ENCODE peak calls at places on chromosomes 1 and 21, in five cellular contexts. Y is cardiac muscle cell; E is adrenal gland; U is lower lobe of right lung; I is CD8-positive, alpha-beta T cell. Z is an unnamed sample. For H3K36me3 and H3K9me3, the result is how much of the 10 kb centered on the place peaks cover.

GRCh38 chr1:26388791-26389445 is 16.4 kb upstream of the ZNF683 start:
- DNase-seq in I (no peak), E (no peak), Y (no peak), U (no peak), Z (no peak)

GRCh38 chr1:14930224-14930965 is 223.2 kb upstream of the TMEM51 start:
- DNase-seq in U (no peak), Y (no peak), I (no peak), E (no peak), Z (peak)

GRCh38 chr1:207948536-207949250 is 37.8 kb upstream of the CD34 start:
- DNase-seq in E (no peak), Y (no peak), U (no peak), I (no peak), Z (no peak)

GRCh38 chr1:204577794-204578478 is 61.7 kb downstream of the MDM4 start:
- DNase-seq in E (no peak), I (no peak), U (no peak), Y (no peak), Z (no peak)

GRCh38 chr1:180027949-180028445 is 73.4 kb downstream of the CEP350 start:
- DNase-seq in Y (peak), U (no peak), E (no peak), I (no peak), Z (no peak)

GRCh38 chr1:6248798-6249731 is 5.1 kb downstream of the HES3 start:
- DNase-seq in I (no peak), E (no peak), U (no peak), Y (peak), Z (no peak)

GRCh38 chr1:117059334-117059677 is 820 bp upstream of the TTF2 start:
- DNase-seq in U (peak), E (peak), I (peak), Y (no peak), Z (peak)

GRCh38 chr21:14864211-14865021 is 200.4 kb downstream of the NRIP1 start:
- DNase-seq in Y (peak), U (peak), I (no peak), E (peak), Z (peak)

GRCh38 chr21:33655591-33656221 is 13.4 kb downstream of the ITSN1 start:
- DNase-seq in Y (peak), E (peak), U (no peak), I (no peak), Z (peak)

GRCh38 chr1:114505148-114505561 is 5.8 kb downstream of the TRIM33 start:
- DNase-seq in E (no peak), U (no peak), I (no peak), Y (no peak), Z (no peak)

GRCh38 chr1:15261155-15262002 is 14.4 kb downstream of the FHAD1 start:
- DNase-seq in U (peak), E (peak), I (no peak), Y (peak), Z (no peak)

GRCh38 chr1:42690477-42691156 is 8.4 kb downstream of the YBX1 start:
- DNase-seq in Y (peak), U (no peak), I (no peak), E (no peak), Z (no peak)

GRCh38 chr1:226786550-226786949 is 47.5 kb upstream of the ITPKB start:
- DNase-seq in I (no peak), U (no peak), E (no peak), Y (no peak), Z (no peak)

GRCh38 chr21:22223385-22223784 is 1225.2 kb downstream of the NCAM2 start:
- DNase-seq in I (no peak), E (no peak), U (no peak), Y (peak), Z (no peak)

GRCh38 chr1:7885513-7886298 is 32.8 kb upstream of the UTS2 start:
- DNase-seq in U (peak), I (no peak), Y (no peak), E (no peak), Z (peak)

GRCh38 chr1:245094954-245095353 is 59.8 kb upstream of the KIF26B start:
- DNase-seq in U (no peak), E (peak), I (no peak), Y (no peak), Z (no peak)

GRCh38 chr1:31637915-31638673 is 6.6 kb downstream of the PEF1 start:
- DNase-seq in U (no peak), E (no peak), I (no peak), Y (no peak), Z (no peak)

GRCh38 chr1:232477728-232478127 is 152.2 kb downstream of the SIPA1L2 start:
- DNase-seq in E (peak), U (no peak), Y (peak), I (no peak), Z (peak)

GRCh38 chr1:220918285-220918951 is 39.2 kb downstream of the HLX start:
- DNase-seq in I (no peak), E (no peak), Y (no peak), U (no peak), Z (no peak)

GRCh38 chr1:43008106-43008424 is 49.4 kb upstream of the SLC2A1 start:
- DNase-seq in U (no peak), I (no peak), E (no peak), Y (no peak), Z (no peak)

GRCh38 chr1:245735831-245736530 is 581.2 kb downstream of the KIF26B start:
- DNase-seq in U (no peak), I (no peak), E (no peak), Y (peak), Z (no peak)

GRCh38 chr1:91572044-91572443 is 71.4 kb downstream of the CDC7 start:
- DNase-seq in U (no peak), Y (no peak), I (no peak), E (peak), Z (no peak)

GRCh38 chr1:151314137-151314875 is 12.9 kb downstream of the PI4KB start:
- DNase-seq in U (peak), I (no peak), Y (peak), E (peak), Z (peak)

GRCh38 chr1:28147264-28148094 is 29.0 kb downstream of the PTAFR start:
- DNase-seq in I (no peak), U (no peak), Y (no peak), E (no peak), Z (no peak)

GRCh38 chr1:200774735-200775449 is 36.2 kb downstream of the CAMSAP2 start:
- DNase-seq in Y (peak), U (no peak), I (no peak), E (no peak), Z (no peak)

GRCh38 chr1:14725641-14726213 is 127.2 kb downstream of the KAZN start:
- DNase-seq in Y (no peak), U (no peak), I (no peak), E (no peak), Z (no peak)

GRCh38 chr1:57963545-57963944 is 539.7 kb upstream of the DAB1 start:
- DNase-seq in E (no peak), Y (no peak), I (no peak), U (no peak), Z (peak)

GRCh38 chr1:169348356-169349036 is 19.1 kb downstream of the NME7 start:
- DNase-seq in E (no peak), U (no peak), I (no peak), Y (peak), Z (no peak)

GRCh38 chr1:153355445-153356071 is 2.1 kb upstream of the S100A9 start:
- DNase-seq in I (no peak), E (peak), U (peak), Y (peak), Z (peak)

GRCh38 chr1:180563013-180563827 is 4.5 kb downstream of the OVAAL start:
- DNase-seq in Y (peak), E (no peak), I (no peak), U (no peak), Z (no peak)

GRCh38 chr21:15197696-15198095 is 132.9 kb upstream of the NRIP1 start:
- DNase-seq in E (no peak), I (no peak), U (no peak), Y (peak), Z (no peak)

GRCh38 chr21:25872271-25872670 is 137.5 kb downstream of the GABPA start:
- DNase-seq in U (no peak), Y (no peak), E (no peak), I (no peak), Z (no peak)

GRCh38 chr1:8078176-8078671 is 52.1 kb upstream of the ERRFI1 start:
- DNase-seq in E (peak), U (no peak), Y (peak), I (no peak), Z (peak)

GRCh38 chr1:29655945-29656866 is 419.9 kb downstream of the PTPRU start:
- DNase-seq in Y (peak), U (no peak), I (no peak), E (peak), Z (peak)

GRCh38 chr1:168361252-168361651 is 80.6 kb downstream of the TBX19 start:
- DNase-seq in Y (no peak), U (no peak), I (no peak), E (no peak), Z (no peak)

GRCh38 chr1:85581802-85582686 is 1.5 kb downstream of the CCN1 start:
- DNase-seq in I (no peak), E (no peak), Y (peak), U (peak), Z (peak)

GRCh38 chr1:1964811-1965210 is 38.8 kb downstream of the CFAP74 start:
- DNase-seq in Y (no peak), E (no peak), I (no peak), U (no peak), Z (no peak)

GRCh38 chr21:40685121-40685630 is 161.8 kb downstream of the DSCAM start:
- DNase-seq in U (no peak), Y (no peak), E (no peak), I (no peak), Z (no peak)

GRCh38 chr1:23472351-23473036 is 11.5 kb downstream of the ASAP3 start:
- DNase-seq in U (no peak), I (no peak), Y (no peak), E (no peak), Z (no peak)
- H3K27ac ChIP-seq in U (no peak), I (no peak), Y (no peak), E (peak), Z (no peak)

GRCh38 chr1:21156019-21156418 is 20.7 kb downstream of the EIF4G3 start:
- DNase-seq in U (no peak), I (no peak), E (no peak), Y (no peak), Z (no peak)
- H3K36me3 ChIP-seq in U (under half), I (under half), E (under half), Y (under half), Z (under half)

DNA sequence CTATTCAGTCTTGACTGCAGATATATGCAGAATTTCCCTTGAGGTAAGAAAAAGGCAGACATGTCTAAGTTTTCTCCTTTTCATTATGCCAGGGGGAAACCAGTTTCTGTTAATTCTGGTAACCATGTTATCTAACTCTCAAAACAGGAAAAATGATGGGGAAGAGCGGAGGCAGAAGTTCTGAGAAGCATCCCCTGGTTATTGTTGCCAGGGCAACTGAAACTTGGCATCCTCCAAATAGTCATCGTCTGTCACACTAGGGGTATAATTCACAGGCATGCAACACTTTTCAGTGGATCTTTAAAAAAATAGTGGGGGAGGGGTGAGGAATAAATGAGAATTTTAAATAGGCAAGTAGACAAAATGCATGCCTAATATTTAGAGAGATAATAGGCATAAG is 715.3 kb upstream of the CXADR start:
- DNase-seq in U (no peak), I (no peak), E (no peak), Y (no peak), Z (no peak)
- H3K9me3 ChIP-seq in U (under half), I (under half), E (under half), Y (under half), Z (under half)

GRCh38 chr1:154485905-154486304 is 16.1 kb upstream of the TDRD10 start:
- DNase-seq in E (no peak), U (no peak), Y (peak), I (no peak), Z (no peak)
- H3K27ac ChIP-seq in E (no peak), U (peak), Y (no peak), I (no peak), Z (no peak)

GRCh38 chr1:45610589-45611226 is 13.1 kb downstream of the CCDC17 start:
- DNase-seq in Y (no peak), U (no peak), E (no peak), I (no peak), Z (no peak)

GRCh38 chr1:45604239-45604638 is 19.6 kb downstream of the CCDC17 start:
- DNase-seq in U (no peak), Y (no peak), I (no peak), E (no peak), Z (no peak)

GRCh38 chr1:45607407-45608074 is 16.3 kb downstream of the CCDC17 start:
- DNase-seq in U (no peak), E (no peak), Y (no peak), I (no peak), Z (no peak)

GRCh38 chr1:45612941-45613579 is 10.8 kb downstream of the CCDC17 start:
- DNase-seq in U (no peak), Y (no peak), I (no peak), E (no peak), Z (no peak)

GRCh38 chr1:45608475-45609156 is 15.2 kb downstream of the CCDC17 start:
- DNase-seq in E (no peak), I (no peak), Y (no peak), U (no peak), Z (no peak)
- H3K36me3 ChIP-seq in E (under half), I (under half), Y (under half), U (under half), Z (half or more)

GRCh38 chr1:175918364-175918801 is 175.0 kb upstream of the TNR start:
- DNase-seq in I (no peak), U (no peak), Y (no peak), E (no peak), Z (no peak)
- H3K9me3 ChIP-seq in I (under half), U (under half), Y (under half), E (under half), Z (under half)

Z was measured in SJCRH30.